ENCODE peak calls at places on chromosomes 1 and 21, in eight cellular contexts. One of them, this sample, is unnamed.

GRCh38 chr1:145892486-145893087 is 6.9 kb upstream of the ANKRD35 start:
- DNase-seq in pancreas: peak; percentile 27
- DNase-seq in KG1: no peak
- DNase-seq in HT-29: peak; percentile 38
- DNase-seq in left cardiac atrium: no peak
- DNase-seq in T-helper 2 cell: no peak
- DNase-seq in NCI-H2081: no peak
- DNase-seq in stomach: peak; percentile 79
- DNase-seq in this sample: no peak

GRCh38 chr1:218499021-218499691 is 154.0 kb downstream of the TGFB2 start:
- DNase-seq in pancreas: no peak
- DNase-seq in KG1: no peak
- DNase-seq in HT-29: peak; percentile 14
- DNase-seq in left cardiac atrium: no peak
- DNase-seq in T-helper 2 cell: no peak
- DNase-seq in NCI-H2081: no peak
- DNase-seq in stomach: no peak
- DNase-seq in this sample: no peak

GRCh38 chr1:92476071-92476607 is 10.6 kb downstream of the GFI1 start:
- DNase-seq in pancreas: no peak
- DNase-seq in KG1: no peak
- DNase-seq in HT-29: no peak
- DNase-seq in left cardiac atrium: no peak
- DNase-seq in T-helper 2 cell: no peak
- DNase-seq in NCI-H2081: no peak
- DNase-seq in stomach: no peak
- DNase-seq in this sample: peak; percentile 25

GRCh38 chr1:202286622-202287097 is 55.1 kb downstream of the UBE2T start:
- DNase-seq in pancreas: peak; percentile 31
- DNase-seq in KG1: no peak
- DNase-seq in HT-29: no peak
- DNase-seq in left cardiac atrium: peak; percentile 38
- DNase-seq in T-helper 2 cell: no peak
- DNase-seq in NCI-H2081: no peak
- DNase-seq in stomach: no peak
- DNase-seq in this sample: no peak

GRCh38 chr1:151902858-151903257 is 6.5 kb downstream of the THEM4 start:
- DNase-seq in pancreas: no peak
- DNase-seq in KG1: no peak
- DNase-seq in HT-29: no peak
- DNase-seq in left cardiac atrium: no peak
- DNase-seq in T-helper 2 cell: no peak
- DNase-seq in NCI-H2081: no peak
- DNase-seq in stomach: no peak
- DNase-seq in this sample: no peak

GRCh38 chr1:23578311-23578996 is 19.2 kb upstream of the ID3 start:
- DNase-seq in pancreas: no peak
- DNase-seq in KG1: no peak
- DNase-seq in HT-29: no peak
- DNase-seq in left cardiac atrium: no peak
- DNase-seq in T-helper 2 cell: no peak
- DNase-seq in NCI-H2081: no peak
- DNase-seq in stomach: no peak
- DNase-seq in this sample: no peak

GRCh38 chr1:212475151-212475550 is 42.4 kb downstream of the NENF start:
- DNase-seq in pancreas: no peak
- DNase-seq in KG1: no peak
- DNase-seq in HT-29: no peak
- DNase-seq in left cardiac atrium: no peak
- DNase-seq in T-helper 2 cell: no peak
- DNase-seq in NCI-H2081: no peak
- DNase-seq in stomach: no peak
- DNase-seq in this sample: no peak

GRCh38 chr1:230382060-230382491 is 44.1 kb downstream of the PGBD5 start:
- DNase-seq in pancreas: peak; percentile 21
- DNase-seq in KG1: no peak
- DNase-seq in HT-29: no peak
- DNase-seq in left cardiac atrium: no peak
- DNase-seq in T-helper 2 cell: no peak
- DNase-seq in NCI-H2081: no peak
- DNase-seq in stomach: no peak
- DNase-seq in this sample: no peak

GRCh38 chr21:44703731-44704635 is 7.0 kb downstream of the KRTAP10-12 start:
- DNase-seq in pancreas: no peak
- DNase-seq in KG1: no peak
- DNase-seq in HT-29: no peak
- DNase-seq in left cardiac atrium: no peak
- DNase-seq in T-helper 2 cell: no peak
- DNase-seq in NCI-H2081: no peak
- DNase-seq in stomach: no peak
- DNase-seq in this sample: no peak

GRCh38 chr1:212583082-212583615 is 25.4 kb upstream of the ATF3 start:
- DNase-seq in pancreas: no peak
- DNase-seq in KG1: no peak
- DNase-seq in HT-29: no peak
- DNase-seq in left cardiac atrium: no peak
- DNase-seq in T-helper 2 cell: no peak
- DNase-seq in NCI-H2081: no peak
- DNase-seq in stomach: no peak
- DNase-seq in this sample: no peak

GRCh38 chr1:64598100-64598571 is 128.2 kb downstream of the CACHD1 start:
- DNase-seq in pancreas: no peak
- DNase-seq in KG1: no peak
- DNase-seq in HT-29: no peak
- DNase-seq in left cardiac atrium: no peak
- DNase-seq in T-helper 2 cell: no peak
- DNase-seq in NCI-H2081: no peak
- DNase-seq in stomach: no peak
- DNase-seq in this sample: no peak

GRCh38 chr21:39037807-39038405 is 145.3 kb downstream of the PSMG1 start:
- DNase-seq in pancreas: no peak
- DNase-seq in KG1: no peak
- DNase-seq in HT-29: no peak
- DNase-seq in left cardiac atrium: no peak
- DNase-seq in T-helper 2 cell: no peak
- DNase-seq in NCI-H2081: no peak
- DNase-seq in stomach: no peak
- DNase-seq in this sample: no peak

GRCh38 chr21:25898671-25899070 is 163.9 kb downstream of the GABPA start:
- DNase-seq in pancreas: no peak
- DNase-seq in KG1: no peak
- DNase-seq in HT-29: no peak
- DNase-seq in left cardiac atrium: no peak
- DNase-seq in T-helper 2 cell: no peak
- DNase-seq in NCI-H2081: no peak
- DNase-seq in stomach: no peak
- DNase-seq in this sample: no peak

GRCh38 chr1:3460653-3461237 is 6.3 kb downstream of the ARHGEF16 start:
- DNase-seq in pancreas: no peak
- DNase-seq in KG1: no peak
- DNase-seq in HT-29: peak; percentile 34
- DNase-seq in left cardiac atrium: no peak
- DNase-seq in T-helper 2 cell: no peak
- DNase-seq in NCI-H2081: no peak
- DNase-seq in stomach: no peak
- DNase-seq in this sample: no peak

GRCh38 chr1:87478231-87478630 is 149.6 kb downstream of the LMO4 start:
- DNase-seq in pancreas: no peak
- DNase-seq in KG1: no peak
- DNase-seq in HT-29: peak; percentile 48
- DNase-seq in left cardiac atrium: peak; percentile 33
- DNase-seq in T-helper 2 cell: no peak
- DNase-seq in NCI-H2081: no peak
- DNase-seq in stomach: no peak
- DNase-seq in this sample: no peak

GRCh38 chr1:219480011-219480410 is 132.9 kb downstream of the ZC3H11B start:
- DNase-seq in pancreas: no peak
- DNase-seq in KG1: no peak
- DNase-seq in HT-29: no peak
- DNase-seq in left cardiac atrium: no peak
- DNase-seq in T-helper 2 cell: no peak
- DNase-seq in NCI-H2081: no peak
- DNase-seq in stomach: no peak
- DNase-seq in this sample: no peak

GRCh38 chr1:13728104-13728503 is 28.1 kb downstream of the PRDM2 start:
- DNase-seq in pancreas: no peak
- DNase-seq in KG1: no peak
- DNase-seq in HT-29: no peak
- DNase-seq in left cardiac atrium: no peak
- DNase-seq in T-helper 2 cell: no peak
- DNase-seq in NCI-H2081: no peak
- DNase-seq in stomach: no peak
- DNase-seq in this sample: no peak

GRCh38 chr1:29201595-29202051 is 19.9 kb upstream of the SRSF4 start:
- DNase-seq in pancreas: no peak
- DNase-seq in KG1: no peak
- DNase-seq in HT-29: no peak
- DNase-seq in left cardiac atrium: no peak
- DNase-seq in T-helper 2 cell: no peak
- DNase-seq in NCI-H2081: no peak
- DNase-seq in stomach: no peak
- DNase-seq in this sample: no peak

GRCh38 chr1:15765495-15766194 is 7.0 kb downstream of the FBLIM1 start:
- DNase-seq in pancreas: peak; percentile 35
- DNase-seq in KG1: no peak
- DNase-seq in HT-29: no peak
- DNase-seq in left cardiac atrium: no peak
- DNase-seq in T-helper 2 cell: no peak
- DNase-seq in NCI-H2081: no peak
- DNase-seq in stomach: no peak
- DNase-seq in this sample: no peak

GRCh38 chr1:27350673-27351540 is 9.1 kb downstream of the SYTL1 start:
- DNase-seq in pancreas: no peak
- DNase-seq in KG1: no peak
- DNase-seq in HT-29: no peak
- DNase-seq in left cardiac atrium: peak; percentile 71
- DNase-seq in T-helper 2 cell: no peak
- DNase-seq in NCI-H2081: no peak
- DNase-seq in stomach: no peak
- DNase-seq in this sample: no peak

This sample was measured in NCI-H345.